ENCODE peak calls at places on chromosomes 4 and X, in nine cellular contexts. B is WTC11; R is fibroblast of the conjunctiva; D is fibroblast of mammary gland; O is neural crest cell; L is CD4-positive, alpha-beta T cell; Y is GM12865; A is activated CD4-positive, alpha-beta memory T cell treated with anti-CD3 and anti-CD28 coated beads for 36 hours; N is foreskin fibroblast. C is an unnamed sample.

GRCh38 chr4:38273369-38273768 is 313.2 kb downstream of the PTTG2 start:
- DNase-seq in B (no peak), N (no peak), O (no peak), Y (no peak), L (no peak), R (no peak), A (no peak), D (no peak), C (no peak)

GRCh38 chr4:10006604-10007435 is 14.5 kb downstream of the SLC2A9 start:
- DNase-seq in A (peak), Y (peak), D (peak), B (no peak), R (no peak), L (no peak), O (no peak), N (no peak), C (peak)

GRCh38 chr4:88211473-88212252 is 53.2 kb upstream of the ABCG2 start:
- DNase-seq in L (no peak), R (no peak), B (no peak), O (peak), N (peak), A (peak), D (peak), Y (peak), C (peak)

GRCh38 chr4:73019462-73020047 is 50.0 kb downstream of the COX18 start:
- DNase-seq in R (peak), L (no peak), A (no peak), N (peak), B (no peak), O (peak), D (peak), Y (peak), C (no peak)

GRCh38 chr4:102390438-102390837 is 45.2 kb upstream of the SLC39A8 start:
- DNase-seq in A (no peak), L (no peak), Y (peak), N (no peak), O (no peak), R (no peak), B (no peak), D (peak), C (no peak)

GRCh38 chrX:53251307-53251706 is 26.3 kb upstream of the KDM5C start:
- DNase-seq in B (no peak), O (no peak), Y (no peak), N (peak), L (no peak), D (peak), A (no peak), R (no peak), C (no peak)

GRCh38 chr4:150160473-150160872 is 82.2 kb downstream of the DCLK2 start:
- DNase-seq in B (no peak), A (no peak), N (no peak), D (peak), R (no peak), L (no peak), O (no peak), Y (no peak), C (no peak)

GRCh38 chr4:132332932-132333722 is 816.0 kb upstream of the PCDH10 start:
- DNase-seq in N (peak), L (no peak), R (no peak), B (no peak), D (peak), A (no peak), Y (no peak), O (no peak), C (no peak)

GRCh38 chrX:121333942-121334341 is 286.5 kb downstream of the GLUD2 start:
- DNase-seq in R (no peak), B (no peak), Y (no peak), L (no peak), D (peak), A (no peak), O (no peak), N (no peak), C (no peak)

GRCh38 chr4:78732332-78733104 is 43.6 kb upstream of the BMP2K start:
- DNase-seq in B (no peak), O (no peak), Y (no peak), D (no peak), N (no peak), R (no peak), L (no peak), A (no peak), C (no peak)

GRCh38 chrX:50098749-50099148 is 102.1 kb downstream of the AKAP4 start:
- DNase-seq in Y (no peak), O (no peak), B (no peak), A (no peak), L (no peak), D (no peak), N (no peak), R (no peak), C (no peak)

GRCh38 chr4:184795214-184795844 is 30.4 kb downstream of the ACSL1 start:
- DNase-seq in D (no peak), R (no peak), A (no peak), Y (no peak), B (no peak), N (no peak), L (no peak), O (no peak), C (no peak)

C was measured in transverse colon.